ENCODE peak calls at places on chromosome 11, in six cellular contexts. D is HAP-1, H is stomach, P is cardiac muscle cell, N is neural progenitor cell, X is heart right ventricle. E is an unnamed sample. For H3K9me3, the result is how much of the 10 kb centered on the place peaks cover.

GRCh38 chr11:65576867-65577755 is 1.3 kb downstream of the EHBP1L1 start:
- DNase-seq in D (no peak), H (peak), P (no peak), N (no peak), X (peak), E (peak)

GRCh38 chr11:65719887-65720236 is 736 bp downstream of the RNASEH2C start:
- DNase-seq in D (peak), H (no peak), P (no peak), N (no peak), X (no peak), E (peak)

GRCh38 chr11:59918987-59919589 is 19.1 kb upstream of the OOSP1 start:
- DNase-seq in D (peak), H (peak), P (peak), N (peak), X (no peak), E (no peak)

GRCh38 chr11:3626250-3626960 is 15.4 kb downstream of the ART5 start:
- DNase-seq in D (no peak), H (no peak), P (no peak), N (no peak), X (peak), E (peak)

GRCh38 chr11:76601712-76602111 is 68.8 kb downstream of the LRRC32 start:
- DNase-seq in D (no peak), H (no peak), P (no peak), N (no peak), X (no peak), E (no peak)

GRCh38 chr11:124608146-124608545 is 3.1 kb upstream of the PANX3 start:
- DNase-seq in D (no peak), H (no peak), P (no peak), N (no peak), X (no peak), E (no peak)

GRCh38 chr11:111331711-111332479 is 33.5 kb downstream of the POU2AF3 start:
- DNase-seq in D (no peak), H (no peak), P (no peak), N (no peak), X (no peak), E (no peak)

GRCh38 chr11:13336246-13336873 is 58.8 kb downstream of the BMAL1 start:
- DNase-seq in D (no peak), H (peak), P (no peak), N (no peak), X (no peak), E (no peak)

GRCh38 chr11:113979427-113979826 is 4.5 kb downstream of the HTR3A start:
- DNase-seq in D (no peak), H (no peak), P (no peak), N (no peak), X (no peak), E (no peak)

GRCh38 chr11:72607496-72607895 is 66.7 kb downstream of the PDE2A start:
- DNase-seq in D (no peak), H (no peak), P (no peak), N (no peak), X (no peak), E (no peak)

DNA sequence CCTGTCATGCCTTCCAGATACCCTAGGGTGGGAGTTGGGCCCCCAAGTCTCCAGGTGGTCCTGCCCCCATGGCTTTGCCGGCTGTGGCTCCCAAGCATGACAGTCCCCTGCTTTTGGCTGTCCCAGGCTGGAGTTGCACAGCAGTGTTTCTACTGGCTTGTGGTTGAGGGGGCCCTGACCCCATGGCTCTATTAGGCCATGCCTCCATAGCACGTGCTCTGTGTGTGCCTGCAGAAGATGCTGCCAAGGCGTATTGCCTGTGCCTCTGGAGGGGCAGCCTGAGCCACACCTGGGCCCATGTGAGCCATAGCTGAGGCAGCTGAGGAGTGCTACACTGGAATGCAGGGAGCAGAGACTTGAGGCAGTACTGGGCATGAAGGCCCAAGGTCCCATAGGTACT is 25.4 kb upstream of the CD81 start:
- DNase-seq in D (no peak), H (no peak), P (no peak), N (no peak), X (no peak), E (no peak)
- H3K9me3 ChIP-seq in D (under half), H (under half), P (under half), N (under half), X (under half), E (under half)

GRCh38 chr11:55367674-55368073 is at the start of gene OR4A15:
- DNase-seq in D (no peak), H (no peak), P (no peak), N (no peak), X (no peak), E (no peak)
- H3K9me3 ChIP-seq in D (under half), H (under half), P (under half), N (under half), X (under half), E (under half)

GRCh38 chr11:58774164-58774593 is 42.4 kb upstream of the GLYAT start:
- DNase-seq in D (no peak), H (no peak), P (no peak), N (no peak), X (no peak), E (no peak)

GRCh38 chr11:58775066-58775708 is 43.4 kb upstream of the GLYAT start:
- DNase-seq in D (no peak), H (no peak), P (no peak), N (no peak), X (no peak), E (no peak)

GRCh38 chr11:58771458-58771855 is 39.7 kb upstream of the GLYAT start:
- DNase-seq in D (no peak), H (no peak), P (no peak), N (no peak), X (no peak), E (no peak)

GRCh38 chr11:58770627-58771457 is 39.1 kb upstream of the GLYAT start:
- DNase-seq in D (no peak), H (no peak), P (no peak), N (no peak), X (no peak), E (no peak)

DNA sequence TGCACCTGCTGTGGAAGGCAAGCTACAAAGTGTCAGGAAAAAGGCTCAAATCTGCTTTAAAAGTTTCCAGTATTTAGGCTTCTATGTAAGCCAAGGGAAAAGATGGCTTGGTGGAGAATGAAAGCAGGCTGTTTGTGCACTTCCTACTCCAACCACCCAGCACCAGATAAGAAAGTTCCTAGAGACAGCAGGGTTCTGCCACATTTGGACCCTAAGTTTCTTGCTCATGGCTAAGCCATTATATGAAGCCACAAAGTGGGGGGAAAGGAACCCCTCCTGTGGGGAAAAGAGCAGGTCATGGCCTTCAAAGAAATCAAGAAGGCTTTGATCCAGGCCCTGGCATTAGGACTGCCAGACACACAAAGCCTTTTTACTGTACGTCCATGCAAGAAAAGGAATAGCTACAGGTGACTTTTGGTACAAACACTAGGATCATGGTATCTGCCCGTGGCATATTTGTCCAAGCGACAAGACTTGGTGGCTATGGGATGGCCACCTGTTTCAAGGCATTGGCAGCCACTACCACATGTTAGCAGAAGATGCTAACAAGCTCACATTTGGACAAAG is 41.1 kb upstream of the GLYAT start:
- DNase-seq in D (no peak), H (no peak), P (no peak), N (no peak), X (no peak), E (no peak)
- H3K9me3 ChIP-seq in D (under half), H (under half), P (under half), N (under half), X (under half), E (under half)

DNA sequence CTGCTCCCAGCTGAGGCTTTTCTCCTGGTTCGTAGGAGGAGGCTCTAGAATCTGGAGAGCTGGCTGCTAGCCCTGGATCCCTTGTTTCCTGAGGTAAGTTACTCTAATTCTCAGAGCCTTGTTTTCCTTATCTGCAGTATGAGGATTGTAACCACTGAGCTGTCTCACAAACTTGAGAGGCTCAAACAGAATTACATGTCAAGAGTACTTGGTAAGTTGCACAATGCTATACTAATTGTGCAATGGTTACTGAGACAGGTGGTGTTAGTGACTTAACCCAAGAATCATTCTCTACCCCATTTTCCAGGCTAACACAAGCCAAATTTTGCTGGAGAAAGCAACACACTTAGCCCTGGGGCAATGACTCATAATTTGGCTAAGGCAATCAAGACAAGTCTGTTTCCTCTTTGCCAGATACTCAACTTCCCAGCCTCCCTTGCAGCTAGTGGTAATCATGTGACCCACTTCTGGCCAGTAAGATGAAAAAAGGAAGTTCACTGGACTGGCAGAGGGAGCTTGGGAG is 348.0 kb downstream of the TENM4 start:
- DNase-seq in D (no peak), H (no peak), P (no peak), N (no peak), X (no peak), E (no peak)
- H3K9me3 ChIP-seq in D (under half), H (under half), P (under half), N (under half), X (under half), E (under half)

DNA sequence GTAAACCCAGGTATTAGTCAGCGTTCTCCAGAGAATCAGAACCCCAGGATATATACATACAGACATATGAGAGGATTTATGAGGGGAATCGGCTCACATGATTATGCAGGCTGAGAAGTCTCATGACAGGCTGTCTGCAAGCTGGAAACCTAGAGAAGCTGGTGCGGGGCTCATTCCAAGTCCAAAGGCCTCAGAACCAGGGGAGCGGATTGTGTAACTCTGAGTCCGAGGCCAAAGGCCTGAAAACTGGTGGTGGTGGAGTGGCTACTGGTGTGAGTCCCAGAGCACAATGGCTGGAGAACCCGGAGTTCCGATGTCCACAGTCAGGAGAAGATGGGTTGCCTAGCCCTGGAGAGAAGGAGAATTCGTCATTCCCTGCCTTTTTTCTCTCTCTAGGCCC is 29.7 kb upstream of the CD81 start:
- DNase-seq in D (no peak), H (no peak), P (no peak), N (no peak), X (no peak), E (no peak)
- H3K9me3 ChIP-seq in D (under half), H (under half), P (under half), N (under half), X (under half), E (under half)

GRCh38 chr11:70581991-70582885 is 183.9 kb downstream of the CTTN start:
- DNase-seq in D (no peak), H (no peak), P (no peak), N (no peak), X (no peak), E (peak)

GRCh38 chr11:70586261-70587094 is 188.1 kb downstream of the CTTN start:
- DNase-seq in D (no peak), H (no peak), P (no peak), N (no peak), X (no peak), E (peak)

GRCh38 chr11:70584786-70585545 is 186.6 kb downstream of the CTTN start:
- DNase-seq in D (no peak), H (no peak), P (no peak), N (no peak), X (no peak), E (no peak)

GRCh38 chr11:70582886-70583641 is 184.7 kb downstream of the CTTN start:
- DNase-seq in D (no peak), H (no peak), P (no peak), N (no peak), X (no peak), E (peak)

GRCh38 chr11:70583781-70584218 is 185.5 kb downstream of the CTTN start:
- DNase-seq in D (no peak), H (no peak), P (no peak), N (no peak), X (no peak), E (peak)
- H3K9me3 ChIP-seq in D (under half), H (under half), P (under half), N (under half), X (under half), E (under half)

GRCh38 chr11:122538060-122538459 is 117.5 kb upstream of the UBASH3B start:
- DNase-seq in D (no peak), H (no peak), P (no peak), N (no peak), X (no peak), E (no peak)
- H3K9me3 ChIP-seq in D (under half), H (half or more), P (under half), N (under half), X (under half), E (under half)

GRCh38 chr11:34408580-34409172 is 30.1 kb upstream of the CAT start:
- DNase-seq in D (no peak), H (no peak), P (no peak), N (no peak), X (no peak), E (no peak)
- H3K9me3 ChIP-seq in D (under half), H (under half), P (under half), N (under half), X (under half), E (under half)

DNA sequence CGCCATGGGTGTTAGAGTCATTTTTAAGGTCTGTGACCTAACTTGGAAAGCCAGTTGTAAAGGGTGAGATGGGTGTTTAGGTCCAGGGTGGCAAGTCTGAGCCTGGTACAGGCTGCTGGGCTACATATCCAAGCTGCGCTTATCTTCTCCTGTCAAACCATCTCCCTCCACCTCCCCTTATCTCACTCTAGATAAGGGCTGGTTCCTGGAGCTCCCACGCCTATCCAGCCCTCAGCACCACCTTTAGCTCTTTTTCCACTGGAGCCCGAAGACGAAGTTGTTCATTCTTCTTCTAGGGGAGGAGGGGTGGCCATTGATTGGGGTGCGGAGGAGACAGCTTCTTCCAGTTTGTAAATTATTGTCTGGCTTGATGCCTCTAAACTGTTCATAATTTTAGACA is 48.5 kb downstream of the MICAL2 start:
- DNase-seq in D (no peak), H (no peak), P (peak), N (no peak), X (no peak), E (no peak)
- H3K9me3 ChIP-seq in D (under half), H (under half), P (under half), N (under half), X (under half), E (under half)

DNA sequence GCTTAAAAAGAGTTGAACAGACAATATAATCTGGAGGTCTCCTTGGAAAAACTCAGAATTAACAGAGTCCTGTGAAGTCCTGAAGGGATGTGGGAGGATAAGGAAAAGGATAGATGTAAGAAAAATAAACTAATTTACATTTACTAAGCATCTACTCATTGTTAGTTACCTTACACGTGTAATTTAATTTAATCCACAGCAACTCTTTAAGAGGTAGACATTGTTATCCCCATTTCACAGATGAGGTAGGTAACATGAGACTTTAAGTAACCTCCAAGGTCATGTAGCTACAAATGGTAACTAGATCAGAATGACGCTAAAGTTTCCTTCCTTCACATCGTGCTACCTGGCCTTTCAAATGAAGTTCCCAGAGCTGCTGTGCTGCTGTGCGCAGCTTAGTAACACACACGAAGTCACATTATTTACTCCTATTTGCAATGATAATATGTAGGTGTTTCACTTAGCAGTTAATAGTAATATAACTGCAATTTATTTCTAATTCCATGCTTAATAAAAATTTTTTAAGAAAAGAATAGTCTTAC is 5.7 kb upstream of the PDE3B start:
- DNase-seq in D (no peak), H (no peak), P (no peak), N (no peak), X (no peak), E (no peak)
- H3K9me3 ChIP-seq in D (under half), H (under half), P (under half), N (under half), X (under half), E (under half)